ENCODE peak calls at places on chromosomes 11 and 22, in seven cellular contexts. L, S, Z, T, R, B and O are unnamed samples.

GRCh38 chr22:41915035-41915782 is at the start of gene SHISA8:
- DNase-seq in L (peak; percentile 80), S (no peak), Z (no peak), T (peak; percentile 61), R (peak; percentile 70), B (no peak), O (peak; percentile 72)

GRCh38 chr11:100340416-100341323 is 346.4 kb upstream of the ARHGAP42 start:
- DNase-seq in L (no peak), S (no peak), Z (no peak), T (no peak), R (no peak), B (no peak), O (no peak)

GRCh38 chr11:30586251-30587144 is at the start of gene MPPED2:
- DNase-seq in L (peak; percentile 52), S (no peak), Z (no peak), T (peak; percentile 2), R (peak; percentile 91), B (no peak), O (peak; percentile 71)

GRCh38 chr11:106031936-106032335 is 9.9 kb upstream of the MSANTD4 start:
- DNase-seq in L (no peak), S (no peak), Z (no peak), T (no peak), R (no peak), B (no peak), O (no peak)

GRCh38 chr22:20783844-20784723 is 10.2 kb downstream of the SERPIND1 start:
- DNase-seq in L (peak; percentile 47), S (peak; percentile 70), Z (peak; percentile 28), T (peak; percentile 96), R (peak; percentile 59), B (no peak), O (peak; percentile 53)

GRCh38 chr11:17598700-17599459 is 51.8 kb downstream of the OTOG start:
- DNase-seq in L (peak; percentile 68), S (peak; percentile 37), Z (peak; percentile 1), T (peak; percentile 76), R (peak; percentile 85), B (peak; percentile 75), O (peak; percentile 72)

GRCh38 chr11:117570701-117571100 is 226.3 kb downstream of the DSCAML1 start:
- DNase-seq in L (no peak), S (no peak), Z (no peak), T (no peak), R (no peak), B (no peak), O (no peak)

GRCh38 chr11:118109231-118109630 is 22.5 kb upstream of the SMIM35 start:
- DNase-seq in L (no peak), S (no peak), Z (no peak), T (no peak), R (no peak), B (no peak), O (no peak)

GRCh38 chr11:47282462-47282861 is 12.5 kb downstream of the MADD start:
- DNase-seq in L (no peak), S (no peak), Z (no peak), T (no peak), R (no peak), B (no peak), O (no peak)

GRCh38 chr11:68684385-68685356 is at the start of gene GAL:
- DNase-seq in L (no peak), S (no peak), Z (no peak), T (peak; percentile 72), R (peak; percentile 91), B (no peak), O (no peak)

GRCh38 chr11:125069796-125070195 is 6.7 kb downstream of the SLC37A2 start:
- DNase-seq in L (no peak), S (no peak), Z (no peak), T (no peak), R (no peak), B (no peak), O (no peak)

GRCh38 chr11:20647976-20648565 is 21.3 kb upstream of the NELL1 start:
- DNase-seq in L (peak; percentile 21), S (peak; percentile 50), Z (peak; percentile 12), T (peak; percentile 66), R (peak; percentile 74), B (no peak), O (peak; percentile 39)

GRCh38 chr22:27714076-27714475 is 87.5 kb downstream of the MN1 start:
- DNase-seq in L (no peak), S (no peak), Z (no peak), T (no peak), R (no peak), B (no peak), O (no peak)

GRCh38 chr22:49093192-49093880 is 734.3 kb downstream of the BRD1 start:
- DNase-seq in L (no peak), S (no peak), Z (no peak), T (no peak), R (no peak), B (no peak), O (no peak)

GRCh38 chr22:24989541-24989951 is 37.0 kb downstream of the KIAA1671 start:
- DNase-seq in L (no peak), S (no peak), Z (no peak), T (no peak), R (no peak), B (no peak), O (no peak)

GRCh38 chr11:20604864-20605601 is 5.6 kb downstream of the SLC6A5 start:
- DNase-seq in L (no peak), S (no peak), Z (no peak), T (no peak), R (no peak), B (no peak), O (no peak)

GRCh38 chr22:28373841-28374240 is 305.8 kb downstream of the TTC28 start:
- DNase-seq in L (no peak), S (no peak), Z (no peak), T (no peak), R (no peak), B (no peak), O (no peak)

GRCh38 chr11:112290462-112290894 is 29.8 kb upstream of the PLET1 start:
- DNase-seq in L (no peak), S (no peak), Z (no peak), T (no peak), R (no peak), B (no peak), O (no peak)

GRCh38 chr11:68373189-68373809 is 60.9 kb downstream of the LRP5 start:
- DNase-seq in L (no peak), S (no peak), Z (no peak), T (no peak), R (peak; percentile 94), B (no peak), O (no peak)

GRCh38 chr11:94926698-94927237 is 46.6 kb downstream of the CWC15 start:
- DNase-seq in L (no peak), S (no peak), Z (no peak), T (no peak), R (peak; percentile 41), B (no peak), O (no peak)

GRCh38 chr22:27828214-27828587 is 26.6 kb upstream of the MN1 start:
- DNase-seq in L (no peak), S (no peak), Z (no peak), T (no peak), R (no peak), B (no peak), O (no peak)

GRCh38 chr11:11313426-11313825 is 39.6 kb downstream of the CSNK2A3 start:
- DNase-seq in L (no peak), S (peak; percentile 7), Z (no peak), T (peak; percentile 3), R (no peak), B (no peak), O (no peak)

GRCh38 chr11:120331301-120331966 is 4.8 kb upstream of the ARHGEF12 start:
- DNase-seq in L (no peak), S (no peak), Z (no peak), T (no peak), R (no peak), B (no peak), O (no peak)

GRCh38 chr11:6468712-6469495 is 4.8 kb downstream of the TRIM3 start:
- DNase-seq in L (peak; percentile 60), S (peak; percentile 57), Z (peak; percentile 72), T (peak; percentile 90), R (peak; percentile 97), B (peak; percentile 88), O (peak; percentile 53)

GRCh38 chr11:35340101-35340500 is 79.3 kb downstream of the SLC1A2 start:
- DNase-seq in L (no peak), S (no peak), Z (no peak), T (no peak), R (no peak), B (no peak), O (no peak)

GRCh38 chr11:14042686-14043440 is 80.3 kb downstream of the SPON1 start:
- DNase-seq in L (no peak), S (no peak), Z (no peak), T (no peak), R (no peak), B (no peak), O (no peak)
- TF ChIP-seq TAF1 in L (no peak), S (no peak), Z (no peak), T (no peak), R (no peak), B (no peak), O (no peak)

GRCh38 chr11:128327274-128327673 is 260.1 kb downstream of the ETS1 start:
- DNase-seq in L (no peak), S (no peak), Z (no peak), T (no peak), R (no peak), B (no peak), O (no peak)
- TF ChIP-seq POLR2AphosphoS5 in L (no peak), S (no peak), Z (no peak), T (no peak), R (no peak), B (no peak), O (no peak)

DNA sequence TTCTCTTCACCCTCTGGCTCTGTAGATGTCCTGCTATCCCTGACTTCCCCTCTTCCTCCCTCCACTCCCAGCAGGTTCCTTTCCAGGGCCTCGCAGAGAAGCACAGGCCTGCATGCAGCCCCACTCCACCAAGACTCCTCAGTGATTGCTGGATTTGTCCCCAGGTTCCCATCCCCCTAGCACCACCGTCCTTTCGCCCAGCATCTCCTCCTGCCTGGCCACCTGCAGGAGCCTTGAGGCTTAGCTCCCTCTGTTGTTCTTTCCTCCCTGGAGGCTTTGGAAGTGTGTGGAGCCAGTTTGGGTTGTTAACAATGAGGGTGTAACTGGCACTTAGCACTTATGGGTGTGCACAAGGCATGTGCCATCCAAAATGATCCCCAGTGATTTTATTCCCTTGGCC is 170.9 kb downstream of the TENM4 start:
- DNase-seq in L (no peak), S (no peak), Z (no peak), T (no peak), R (peak; percentile 33), B (no peak), O (no peak)
- TF ChIP-seq TAF1 in L (no peak), S (no peak), Z (no peak), T (no peak), R (no peak), B (no peak), O (no peak)

DNA sequence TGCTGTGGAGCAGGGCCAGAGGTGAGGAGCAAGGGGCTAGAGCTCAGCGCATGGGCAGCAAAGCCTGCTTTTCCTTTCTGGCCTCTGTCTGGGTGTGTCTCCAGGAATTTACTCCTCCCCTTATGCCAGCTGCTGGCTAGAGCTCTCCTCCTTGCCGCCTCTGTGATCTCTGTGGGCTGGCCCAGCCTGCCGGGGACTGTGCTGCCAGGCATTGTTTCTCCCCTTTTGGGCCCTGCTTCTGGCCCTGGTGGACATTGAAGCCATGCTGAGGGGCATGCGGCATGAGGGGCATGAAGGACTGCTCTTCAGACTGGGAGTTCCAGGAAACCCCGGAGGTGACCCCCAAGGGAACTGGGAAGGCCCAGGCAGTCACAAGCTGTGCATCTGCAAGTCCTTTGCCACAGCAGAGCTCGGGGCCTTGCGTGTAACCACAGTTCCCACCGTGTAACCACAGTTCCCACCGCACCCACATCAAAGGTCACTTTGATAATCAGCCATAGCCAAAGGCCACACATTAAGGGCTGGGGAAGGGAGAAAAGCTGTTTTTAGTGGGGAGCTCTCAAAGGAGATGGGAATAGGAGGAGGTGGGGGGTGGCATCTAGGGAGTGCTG is 62.1 kb downstream of the PPFIBP2 start:
- DNase-seq in L (no peak), S (peak; percentile 26), Z (no peak), T (no peak), R (peak; percentile 18), B (no peak), O (no peak)
- TF ChIP-seq POLR2AphosphoS5 in L (no peak), S (no peak), Z (no peak), T (no peak), R (no peak), B (no peak), O (no peak)